ENCODE peak calls at places on chromosome 10, in ten cellular contexts. One of them, this sample, is unnamed.

GRCh38 chr10:127013251-127013656 is 108.0 kb downstream of the DOCK1 start:
- DNase-seq in SJCRH30: no peak
- DNase-seq in A549: no peak
- DNase-seq in neural progenitor cell: peak; percentile 17
- DNase-seq in testis: no peak
- DNase-seq in colonic mucosa: peak; percentile 80
- DNase-seq in PC-3: peak; percentile 29
- DNase-seq in AG04450: no peak
- DNase-seq in CD8-positive, alpha-beta memory T cell: no peak
- DNase-seq in effector memory CD4-positive, alpha-beta T cell: no peak
- DNase-seq in this sample: no peak

GRCh38 chr10:132376394-132376851 is 20.6 kb upstream of the PWWP2B start:
- DNase-seq in PC-3: no peak
- DNase-seq in colonic mucosa: no peak
- DNase-seq in CD8-positive, alpha-beta memory T cell: no peak
- DNase-seq in SJCRH30: no peak
- DNase-seq in testis: no peak
- DNase-seq in A549: no peak
- DNase-seq in neural progenitor cell: no peak
- DNase-seq in AG04450: no peak
- DNase-seq in effector memory CD4-positive, alpha-beta T cell: no peak
- DNase-seq in this sample: no peak

GRCh38 chr10:110797416-110797815 is 74.3 kb upstream of the PDCD4 start:
- DNase-seq in colonic mucosa: no peak
- DNase-seq in effector memory CD4-positive, alpha-beta T cell: no peak
- DNase-seq in A549: no peak
- DNase-seq in neural progenitor cell: no peak
- DNase-seq in SJCRH30: no peak
- DNase-seq in AG04450: no peak
- DNase-seq in CD8-positive, alpha-beta memory T cell: no peak
- DNase-seq in PC-3: no peak
- DNase-seq in testis: no peak
- DNase-seq in this sample: no peak

GRCh38 chr10:97684866-97685394 is 2.1 kb downstream of the AVPI1 start:
- DNase-seq in SJCRH30: no peak
- DNase-seq in PC-3: peak; percentile 31
- DNase-seq in AG04450: no peak
- DNase-seq in colonic mucosa: no peak
- DNase-seq in neural progenitor cell: no peak
- DNase-seq in effector memory CD4-positive, alpha-beta T cell: no peak
- DNase-seq in CD8-positive, alpha-beta memory T cell: no peak
- DNase-seq in testis: no peak
- DNase-seq in A549: no peak
- DNase-seq in this sample: no peak

GRCh38 chr10:44978570-44979280 is at the start of gene DEPP1:
- DNase-seq in testis: peak; percentile 97
- DNase-seq in A549: peak; percentile 69
- DNase-seq in effector memory CD4-positive, alpha-beta T cell: no peak
- DNase-seq in AG04450: peak; percentile 90
- DNase-seq in PC-3: peak; percentile 98
- DNase-seq in SJCRH30: peak; percentile 81
- DNase-seq in colonic mucosa: peak; percentile 95
- DNase-seq in neural progenitor cell: peak; percentile 87
- DNase-seq in CD8-positive, alpha-beta memory T cell: no peak
- DNase-seq in this sample: no peak

GRCh38 chr10:110076559-110077318 is 69.0 kb downstream of the ADD3 start:
- DNase-seq in effector memory CD4-positive, alpha-beta T cell: no peak
- DNase-seq in A549: no peak
- DNase-seq in PC-3: peak; percentile 65
- DNase-seq in testis: peak; percentile 58
- DNase-seq in neural progenitor cell: no peak
- DNase-seq in SJCRH30: peak; percentile 47
- DNase-seq in CD8-positive, alpha-beta memory T cell: no peak
- DNase-seq in AG04450: no peak
- DNase-seq in colonic mucosa: peak; percentile 66
- DNase-seq in this sample: no peak

GRCh38 chr10:85786401-85786899 is 580.1 kb downstream of the GRID1 start:
- DNase-seq in A549: no peak
- DNase-seq in effector memory CD4-positive, alpha-beta T cell: no peak
- DNase-seq in SJCRH30: peak; percentile 2
- DNase-seq in testis: peak; percentile 64
- DNase-seq in neural progenitor cell: peak; percentile 29
- DNase-seq in PC-3: no peak
- DNase-seq in colonic mucosa: no peak
- DNase-seq in CD8-positive, alpha-beta memory T cell: no peak
- DNase-seq in AG04450: no peak
- DNase-seq in this sample: no peak

GRCh38 chr10:23314835-23315239 is 29.8 kb downstream of the C10orf67 start:
- DNase-seq in A549: peak; percentile 13
- DNase-seq in neural progenitor cell: peak; percentile 80
- DNase-seq in testis: peak; percentile 62
- DNase-seq in PC-3: peak; percentile 88
- DNase-seq in CD8-positive, alpha-beta memory T cell: peak; percentile 20
- DNase-seq in AG04450: peak; percentile 71
- DNase-seq in SJCRH30: peak; percentile 90
- DNase-seq in colonic mucosa: peak; percentile 63
- DNase-seq in effector memory CD4-positive, alpha-beta T cell: no peak
- DNase-seq in this sample: peak; percentile 22

GRCh38 chr10:62136931-62137330 is 131.7 kb downstream of the RTKN2 start:
- DNase-seq in CD8-positive, alpha-beta memory T cell: no peak
- DNase-seq in colonic mucosa: no peak
- DNase-seq in PC-3: peak; percentile 100
- DNase-seq in neural progenitor cell: no peak
- DNase-seq in testis: no peak
- DNase-seq in AG04450: peak; percentile 44
- DNase-seq in A549: no peak
- DNase-seq in SJCRH30: no peak
- DNase-seq in effector memory CD4-positive, alpha-beta T cell: no peak
- DNase-seq in this sample: no peak

DNA sequence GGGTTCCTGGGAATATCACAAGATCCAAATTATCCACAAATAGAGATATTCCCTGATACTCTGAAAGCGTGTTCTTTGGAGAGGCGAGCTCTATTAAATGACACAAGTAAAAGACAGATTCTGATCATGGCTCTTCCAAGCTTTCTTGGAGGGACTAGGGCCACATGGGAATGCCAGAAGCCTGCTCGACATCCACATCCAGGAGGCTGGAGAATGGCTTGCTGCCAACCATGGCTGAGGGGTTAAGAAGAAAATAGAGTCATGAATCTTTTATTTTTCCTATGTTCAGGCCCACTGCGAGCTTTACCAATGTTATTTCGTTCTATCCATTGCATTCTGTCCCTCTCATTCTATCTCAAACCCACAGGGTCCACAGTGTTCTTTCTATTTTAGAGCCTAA is 1018.0 kb upstream of the CELF2 start:
- DNase-seq in AG04450: no peak
- DNase-seq in neural progenitor cell: no peak
- DNase-seq in effector memory CD4-positive, alpha-beta T cell: no peak
- DNase-seq in colonic mucosa: no peak
- DNase-seq in testis: no peak
- DNase-seq in CD8-positive, alpha-beta memory T cell: no peak
- DNase-seq in PC-3: no peak
- DNase-seq in A549: no peak
- DNase-seq in SJCRH30: no peak
- DNase-seq in this sample: no peak
- H3K9me3 ChIP-seq in AG04450: no peaks in the 10 kb centered on the region
- H3K9me3 ChIP-seq in neural progenitor cell: no peaks in the 10 kb centered on the region
- H3K9me3 ChIP-seq in effector memory CD4-positive, alpha-beta T cell: no peaks in the 10 kb centered on the region
- H3K9me3 ChIP-seq in colonic mucosa: no peaks in the 10 kb centered on the region
- H3K9me3 ChIP-seq in testis: no peaks in the 10 kb centered on the region
- H3K9me3 ChIP-seq in CD8-positive, alpha-beta memory T cell: no peaks in the 10 kb centered on the region
- H3K9me3 ChIP-seq in PC-3: no peaks in the 10 kb centered on the region
- H3K9me3 ChIP-seq in A549: no peaks in the 10 kb centered on the region
- H3K9me3 ChIP-seq in SJCRH30: no peaks in the 10 kb centered on the region
- H3K9me3 ChIP-seq in this sample: no peaks in the 10 kb centered on the region

GRCh38 chr10:18567343-18567856 is 84.0 kb downstream of the NSUN6 start:
- DNase-seq in A549: no peak
- DNase-seq in PC-3: no peak
- DNase-seq in CD8-positive, alpha-beta memory T cell: no peak
- DNase-seq in colonic mucosa: no peak
- DNase-seq in effector memory CD4-positive, alpha-beta T cell: no peak
- DNase-seq in AG04450: no peak
- DNase-seq in testis: no peak
- DNase-seq in SJCRH30: no peak
- DNase-seq in neural progenitor cell: no peak
- DNase-seq in this sample: no peak

GRCh38 chr10:18563003-18563726 is 88.2 kb downstream of the NSUN6 start:
- DNase-seq in colonic mucosa: no peak
- DNase-seq in neural progenitor cell: no peak
- DNase-seq in SJCRH30: no peak
- DNase-seq in AG04450: no peak
- DNase-seq in CD8-positive, alpha-beta memory T cell: no peak
- DNase-seq in testis: no peak
- DNase-seq in PC-3: no peak
- DNase-seq in effector memory CD4-positive, alpha-beta T cell: no peak
- DNase-seq in A549: no peak
- DNase-seq in this sample: no peak

GRCh38 chr10:18565006-18565405 is 86.4 kb downstream of the NSUN6 start:
- DNase-seq in SJCRH30: no peak
- DNase-seq in PC-3: no peak
- DNase-seq in testis: no peak
- DNase-seq in effector memory CD4-positive, alpha-beta T cell: no peak
- DNase-seq in colonic mucosa: no peak
- DNase-seq in AG04450: no peak
- DNase-seq in neural progenitor cell: no peak
- DNase-seq in A549: no peak
- DNase-seq in CD8-positive, alpha-beta memory T cell: no peak
- DNase-seq in this sample: no peak

GRCh38 chr10:18561861-18562551 is 89.4 kb downstream of the NSUN6 start:
- DNase-seq in A549: no peak
- DNase-seq in SJCRH30: no peak
- DNase-seq in neural progenitor cell: peak; percentile 9
- DNase-seq in CD8-positive, alpha-beta memory T cell: no peak
- DNase-seq in colonic mucosa: no peak
- DNase-seq in effector memory CD4-positive, alpha-beta T cell: no peak
- DNase-seq in testis: no peak
- DNase-seq in AG04450: no peak
- DNase-seq in PC-3: no peak
- DNase-seq in this sample: no peak

GRCh38 chr10:18566177-18566576 is 85.2 kb downstream of the NSUN6 start:
- DNase-seq in CD8-positive, alpha-beta memory T cell: no peak
- DNase-seq in AG04450: no peak
- DNase-seq in testis: no peak
- DNase-seq in colonic mucosa: no peak
- DNase-seq in PC-3: no peak
- DNase-seq in effector memory CD4-positive, alpha-beta T cell: no peak
- DNase-seq in SJCRH30: no peak
- DNase-seq in A549: no peak
- DNase-seq in neural progenitor cell: peak; percentile 7
- DNase-seq in this sample: no peak
- H3K9me3 ChIP-seq in CD8-positive, alpha-beta memory T cell: peaks cover 7% of the 10 kb centered on the region
- H3K9me3 ChIP-seq in AG04450: peaks cover 26% of the 10 kb centered on the region
- H3K9me3 ChIP-seq in testis: no peaks in the 10 kb centered on the region
- H3K9me3 ChIP-seq in colonic mucosa: no peaks in the 10 kb centered on the region
- H3K9me3 ChIP-seq in PC-3: no peaks in the 10 kb centered on the region
- H3K9me3 ChIP-seq in effector memory CD4-positive, alpha-beta T cell: no peaks in the 10 kb centered on the region
- H3K9me3 ChIP-seq in SJCRH30: peaks cover 6% of the 10 kb centered on the region
- H3K9me3 ChIP-seq in A549: peaks cover 11% of the 10 kb centered on the region
- H3K9me3 ChIP-seq in neural progenitor cell: peaks cover 3% of the 10 kb centered on the region
- H3K9me3 ChIP-seq in this sample: peaks cover 15% of the 10 kb centered on the region

DNA sequence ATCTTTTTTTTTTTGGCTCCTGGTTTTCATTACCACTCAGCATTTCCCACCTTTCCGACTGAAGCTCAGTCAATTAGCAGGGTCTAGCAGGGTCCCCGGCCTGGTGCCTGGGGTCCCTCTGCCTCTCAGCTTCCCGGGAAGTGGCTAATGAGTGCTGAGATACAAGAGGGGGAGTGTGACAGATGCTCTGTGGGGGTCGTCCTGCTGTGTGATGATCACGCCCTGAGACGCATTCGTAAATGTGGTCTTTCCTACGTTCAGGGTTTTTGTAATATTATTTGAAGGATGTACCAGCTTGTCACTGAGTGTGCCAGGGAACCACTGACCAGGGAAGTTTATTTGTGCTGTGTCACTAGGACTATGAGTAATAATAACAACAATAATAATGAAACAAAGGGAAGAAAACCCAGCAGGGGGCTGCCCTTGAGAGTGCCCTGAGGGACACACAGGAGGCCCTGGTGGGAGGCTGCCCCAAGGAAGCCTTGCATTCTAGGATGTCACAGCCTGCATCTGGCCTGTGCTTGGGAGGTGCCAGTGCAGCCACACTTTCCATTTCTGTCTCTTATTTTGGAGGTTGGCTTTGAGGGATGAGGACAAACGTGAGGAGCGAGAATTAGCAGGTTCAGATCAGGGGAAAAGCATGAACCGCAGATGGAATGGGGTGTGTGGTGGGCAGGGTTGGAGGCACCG is 337.7 kb downstream of the ADARB2 start:
- DNase-seq in neural progenitor cell: no peak
- DNase-seq in PC-3: no peak
- DNase-seq in effector memory CD4-positive, alpha-beta T cell: no peak
- DNase-seq in AG04450: no peak
- DNase-seq in testis: peak; percentile 4
- DNase-seq in colonic mucosa: peak; percentile 7
- DNase-seq in SJCRH30: no peak
- DNase-seq in CD8-positive, alpha-beta memory T cell: no peak
- DNase-seq in A549: no peak
- DNase-seq in this sample: no peak
- H3K9me3 ChIP-seq in neural progenitor cell: no peaks in the 10 kb centered on the region
- H3K9me3 ChIP-seq in PC-3: no peaks in the 10 kb centered on the region
- H3K9me3 ChIP-seq in effector memory CD4-positive, alpha-beta T cell: no peaks in the 10 kb centered on the region
- H3K9me3 ChIP-seq in AG04450: peaks cover 86% of the 10 kb centered on the region
- H3K9me3 ChIP-seq in testis: no peaks in the 10 kb centered on the region
- H3K9me3 ChIP-seq in colonic mucosa: no peaks in the 10 kb centered on the region
- H3K9me3 ChIP-seq in SJCRH30: no peaks in the 10 kb centered on the region
- H3K9me3 ChIP-seq in CD8-positive, alpha-beta memory T cell: no peaks in the 10 kb centered on the region
- H3K9me3 ChIP-seq in A549: no peaks in the 10 kb centered on the region
- H3K9me3 ChIP-seq in this sample: no peaks in the 10 kb centered on the region

GRCh38 chr10:131205556-131205955 is 106.0 kb downstream of the TCERG1L start:
- DNase-seq in PC-3: no peak
- DNase-seq in SJCRH30: no peak
- DNase-seq in testis: peak; percentile 4
- DNase-seq in AG04450: no peak
- DNase-seq in CD8-positive, alpha-beta memory T cell: no peak
- DNase-seq in A549: no peak
- DNase-seq in colonic mucosa: no peak
- DNase-seq in effector memory CD4-positive, alpha-beta T cell: no peak
- DNase-seq in neural progenitor cell: no peak
- DNase-seq in this sample: no peak

GRCh38 chr10:131204406-131205152 is 106.9 kb downstream of the TCERG1L start:
- DNase-seq in colonic mucosa: no peak
- DNase-seq in CD8-positive, alpha-beta memory T cell: no peak
- DNase-seq in SJCRH30: no peak
- DNase-seq in A549: no peak
- DNase-seq in AG04450: no peak
- DNase-seq in effector memory CD4-positive, alpha-beta T cell: no peak
- DNase-seq in neural progenitor cell: no peak
- DNase-seq in testis: peak; percentile 6
- DNase-seq in PC-3: no peak
- DNase-seq in this sample: no peak

GRCh38 chr10:131202964-131203363 is 108.6 kb downstream of the TCERG1L start:
- DNase-seq in A549: no peak
- DNase-seq in effector memory CD4-positive, alpha-beta T cell: no peak
- DNase-seq in neural progenitor cell: no peak
- DNase-seq in PC-3: no peak
- DNase-seq in colonic mucosa: no peak
- DNase-seq in AG04450: no peak
- DNase-seq in CD8-positive, alpha-beta memory T cell: no peak
- DNase-seq in testis: no peak
- DNase-seq in SJCRH30: no peak
- DNase-seq in this sample: no peak

GRCh38 chr10:131201741-131202515 is 109.6 kb downstream of the TCERG1L start:
- DNase-seq in effector memory CD4-positive, alpha-beta T cell: no peak
- DNase-seq in AG04450: no peak
- DNase-seq in CD8-positive, alpha-beta memory T cell: no peak
- DNase-seq in testis: no peak
- DNase-seq in neural progenitor cell: no peak
- DNase-seq in A549: no peak
- DNase-seq in SJCRH30: no peak
- DNase-seq in PC-3: no peak
- DNase-seq in colonic mucosa: no peak
- DNase-seq in this sample: no peak

GRCh38 chr10:131203456-131204357 is 107.8 kb downstream of the TCERG1L start:
- DNase-seq in SJCRH30: no peak
- DNase-seq in neural progenitor cell: no peak
- DNase-seq in A549: no peak
- DNase-seq in colonic mucosa: no peak
- DNase-seq in PC-3: no peak
- DNase-seq in AG04450: no peak
- DNase-seq in CD8-positive, alpha-beta memory T cell: no peak
- DNase-seq in effector memory CD4-positive, alpha-beta T cell: no peak
- DNase-seq in testis: peak; percentile 10
- DNase-seq in this sample: no peak
- H3K9me3 ChIP-seq in SJCRH30: no peaks in the 10 kb centered on the region
- H3K9me3 ChIP-seq in neural progenitor cell: no peaks in the 10 kb centered on the region
- H3K9me3 ChIP-seq in A549: no peaks in the 10 kb centered on the region
- H3K9me3 ChIP-seq in colonic mucosa: no peaks in the 10 kb centered on the region
- H3K9me3 ChIP-seq in PC-3: no peaks in the 10 kb centered on the region
- H3K9me3 ChIP-seq in AG04450: peaks cover 87% of the 10 kb centered on the region
- H3K9me3 ChIP-seq in CD8-positive, alpha-beta memory T cell: no peaks in the 10 kb centered on the region
- H3K9me3 ChIP-seq in effector memory CD4-positive, alpha-beta T cell: no peaks in the 10 kb centered on the region
- H3K9me3 ChIP-seq in testis: no peaks in the 10 kb centered on the region
- H3K9me3 ChIP-seq in this sample: no peaks in the 10 kb centered on the region